ENCODE peak calls at places on chromosomes 3 and 15, in four cellular contexts. U is nucleus accumbens, A is ACHN, K is NCI-H1048. Q is an unnamed sample.

GRCh38 chr15:62883938-62884479 is 158.5 kb upstream of the TPM1 start:
- DNase-seq in U (no peak), K (no peak), A (no peak), Q (no peak)

GRCh38 chr15:40069178-40070165 is 30.5 kb upstream of the SRP14 start:
- DNase-seq in U (peak), A (peak), K (peak), Q (peak)

GRCh38 chr3:132248490-132248889 is 68.7 kb upstream of the ACP3 start:
- DNase-seq in A (no peak), U (no peak), K (no peak), Q (no peak)

GRCh38 chr15:90942354-90943120 is 7.5 kb downstream of the UNC45A start:
- DNase-seq in K (no peak), U (no peak), A (no peak), Q (no peak)

GRCh38 chr15:85751731-85752421 is 42.8 kb downstream of the KLHL25 start:
- DNase-seq in K (no peak), A (no peak), U (no peak), Q (no peak)

GRCh38 chr3:111412656-111413055 is 129.3 kb upstream of the CD96 start:
- DNase-seq in K (no peak), A (no peak), U (no peak), Q (no peak)

GRCh38 chr15:88258021-88258641 is 1.6 kb upstream of the NTRK3 start:
- DNase-seq in U (no peak), K (peak), A (peak), Q (no peak)

GRCh38 chr3:159852821-159853505 is 135.7 kb upstream of the IL12A start:
- DNase-seq in U (no peak), A (peak), K (no peak), Q (no peak)

GRCh38 chr3:29092348-29092747 is 188.5 kb upstream of the RBMS3 start:
- DNase-seq in U (no peak), K (no peak), A (no peak), Q (no peak)

GRCh38 chr15:74732846-74733245 is 7.5 kb upstream of the CYP1A1 start:
- DNase-seq in U (no peak), K (no peak), A (no peak), Q (no peak)

GRCh38 chr15:47727676-47728075 is 10.4 kb downstream of the SEMA6D start:
- DNase-seq in K (no peak), U (no peak), A (no peak), Q (no peak)

GRCh38 chr15:57758556-57758955 is 52.0 kb downstream of the POLR2M start:
- DNase-seq in U (no peak), A (no peak), K (no peak), Q (no peak)

GRCh38 chr3:159788291-159788690 is 200.3 kb upstream of the IL12A start:
- DNase-seq in A (no peak), K (no peak), U (no peak), Q (no peak)

GRCh38 chr3:153572165-153572564 is 410.1 kb downstream of the RAP2B start:
- DNase-seq in A (no peak), K (no peak), U (no peak), Q (no peak)

GRCh38 chr15:92921215-92922131 is 21.3 kb downstream of the CHD2 start:
- DNase-seq in K (no peak), U (no peak), A (no peak), Q (no peak)

GRCh38 chr3:127637546-127637945 is 8.6 kb downstream of the PODXL2 start:
- DNase-seq in A (no peak), U (no peak), K (no peak), Q (no peak)

GRCh38 chr3:87158823-87159222 is 68.3 kb upstream of the CHMP2B start:
- DNase-seq in U (no peak), A (no peak), K (no peak), Q (no peak)

GRCh38 chr15:90906181-90906849 is 3.2 kb downstream of the MAN2A2 start:
- DNase-seq in A (no peak), U (no peak), K (no peak), Q (no peak)

GRCh38 chr3:157127831-157128767 is 31.8 kb downstream of the CCNL1 start:
- DNase-seq in U (no peak), K (no peak), A (peak), Q (peak)

GRCh38 chr3:185733980-185734724 is 90.7 kb downstream of the IGF2BP2 start:
- DNase-seq in U (no peak), K (peak), A (peak), Q (no peak)

GRCh38 chr3:53161820-53162671 is 1.0 kb downstream of the PRKCD start:
- DNase-seq in A (no peak), U (no peak), K (no peak), Q (no peak)

GRCh38 chr3:48564667-48565066 is 1.1 kb upstream of the UCN2 start:
- DNase-seq in K (no peak), A (no peak), U (no peak), Q (no peak)

GRCh38 chr3:39724233-39724846 is 85.1 kb upstream of the MYRIP start:
- DNase-seq in U (no peak), A (no peak), K (no peak), Q (no peak)

GRCh38 chr3:82114589-82114988 is 353.1 kb upstream of the GBE1 start:
- DNase-seq in U (no peak), A (no peak), K (no peak), Q (no peak)

GRCh38 chr15:53918180-53919079 is 59.8 kb upstream of the UNC13C start:
- DNase-seq in K (no peak), A (no peak), U (no peak), Q (no peak)

GRCh38 chr3:140736863-140737460 is 59.1 kb downstream of the TRIM42 start:
- DNase-seq in U (no peak), A (peak), K (peak), Q (peak)

GRCh38 chr3:150793641-150794040 is 30.7 kb upstream of the SIAH2 start:
- DNase-seq in K (no peak), U (no peak), A (no peak), Q (no peak)

GRCh38 chr3:78314327-78314726 is 1274.4 kb downstream of the ROBO2 start:
- DNase-seq in K (no peak), A (no peak), U (no peak), Q (no peak)

GRCh38 chr3:74621581-74621980 is 7.1 kb upstream of the CNTN3 start:
- DNase-seq in U (no peak), A (no peak), K (no peak), Q (no peak)

GRCh38 chr15:68681836-68682235 is 103.0 kb downstream of the CORO2B start:
- DNase-seq in U (no peak), A (no peak), K (no peak), Q (no peak)